ENCODE peak calls at places on chromosomes 6 and 20, in ten cellular contexts. L, J, V, R, N, M, B, P, F and D are unnamed samples.

GRCh38 chr6:5036309-5036708 is 32.5 kb upstream of the RPP40 start:
- DNase-seq in L (no peak), J (peak), V (peak), R (peak), N (peak), M (peak), B (no peak), P (no peak), F (no peak), D (no peak)

GRCh38 chr20:31663838-31664695 is 26.4 kb downstream of the COX4I2 start:
- DNase-seq in L (no peak), J (no peak), V (peak), R (no peak), N (no peak), M (no peak), B (no peak), P (no peak), F (no peak), D (peak)

GRCh38 chr20:56373942-56374341 is 15.2 kb downstream of the FAM210B start:
- DNase-seq in L (no peak), J (peak), V (no peak), R (no peak), N (no peak), M (peak), B (no peak), P (no peak), F (no peak), D (no peak)

GRCh38 chr6:50520325-50520724 is 193.0 kb upstream of the TFAP2D start:
- DNase-seq in L (no peak), J (no peak), V (peak), R (no peak), N (no peak), M (no peak), B (no peak), P (no peak), F (no peak), D (no peak)

GRCh38 chr20:12394786-12395185 is 477.1 kb downstream of the BTBD3 start:
- DNase-seq in L (no peak), J (no peak), V (peak), R (no peak), N (peak), M (no peak), B (no peak), P (no peak), F (no peak), D (no peak)

GRCh38 chr6:100774681-100775080 is 106.4 kb downstream of the ASCC3 start:
- DNase-seq in L (no peak), J (peak), V (no peak), R (no peak), N (no peak), M (no peak), B (no peak), P (no peak), F (no peak), D (no peak)

GRCh38 chr6:144064402-144064830 is 31.0 kb downstream of the SF3B5 start:
- DNase-seq in L (peak), J (no peak), V (no peak), R (no peak), N (peak), M (no peak), B (no peak), P (no peak), F (peak), D (peak)

GRCh38 chr20:41179961-41180360 is 42.6 kb downstream of the PLCG1 start:
- DNase-seq in L (no peak), J (no peak), V (peak), R (no peak), N (no peak), M (no peak), B (no peak), P (peak), F (no peak), D (no peak)

GRCh38 chr6:32642707-32643106 is 5.5 kb downstream of the HLA-DQA1 start:
- DNase-seq in L (no peak), J (no peak), V (no peak), R (no peak), N (no peak), M (no peak), B (no peak), P (no peak), F (no peak), D (no peak)

GRCh38 chr6:105603779-105604592 is 201.1 kb upstream of the PREP start:
- DNase-seq in L (no peak), J (peak), V (no peak), R (no peak), N (no peak), M (no peak), B (no peak), P (no peak), F (no peak), D (peak)

GRCh38 chr20:6663751-6664388 is 103.6 kb upstream of the BMP2 start:
- DNase-seq in L (no peak), J (no peak), V (no peak), R (no peak), N (no peak), M (peak), B (no peak), P (no peak), F (no peak), D (no peak)

GRCh38 chr20:21046413-21047070 is 59.6 kb downstream of the LINC00237 start:
- DNase-seq in L (no peak), J (no peak), V (peak), R (no peak), N (no peak), M (no peak), B (no peak), P (peak), F (no peak), D (no peak)

GRCh38 chr6:154508573-154509375 is 1.7 kb downstream of the CNKSR3 start:
- DNase-seq in L (no peak), J (peak), V (no peak), R (no peak), N (no peak), M (peak), B (no peak), P (no peak), F (no peak), D (peak)

GRCh38 chr6:117840541-117840983 is 66.5 kb upstream of the SLC35F1 start:
- DNase-seq in L (no peak), J (peak), V (peak), R (peak), N (peak), M (peak), B (no peak), P (no peak), F (no peak), D (no peak)

GRCh38 chr6:2725999-2726567 is 24.6 kb downstream of the MYLK4 start:
- DNase-seq in L (no peak), J (peak), V (no peak), R (no peak), N (no peak), M (no peak), B (no peak), P (no peak), F (no peak), D (no peak)

GRCh38 chr6:105994522-105995402 is 91.4 kb upstream of the PRDM1 start:
- DNase-seq in L (peak), J (peak), V (peak), R (peak), N (peak), M (peak), B (no peak), P (peak), F (no peak), D (peak)

GRCh38 chr6:54262956-54263355 is 45.3 kb upstream of the TINAG start:
- DNase-seq in L (no peak), J (no peak), V (no peak), R (no peak), N (no peak), M (no peak), B (no peak), P (no peak), F (no peak), D (no peak)

GRCh38 chr6:53437557-53438202 is 88.9 kb upstream of the ELOVL5 start:
- DNase-seq in L (no peak), J (peak), V (peak), R (peak), N (peak), M (peak), B (no peak), P (peak), F (peak), D (no peak)

GRCh38 chr6:135540207-135540877 is 42.8 kb upstream of the AHI1 start:
- DNase-seq in L (no peak), J (peak), V (no peak), R (no peak), N (no peak), M (no peak), B (no peak), P (no peak), F (no peak), D (no peak)

GRCh38 chr6:39228992-39229767 is at the start of gene KCNK5:
- DNase-seq in L (peak), J (peak), V (peak), R (peak), N (no peak), M (peak), B (peak), P (no peak), F (peak), D (peak)

GRCh38 chr6:128569737-128570438 is 49.5 kb upstream of the PTPRK start:
- DNase-seq in L (no peak), J (peak), V (no peak), R (peak), N (no peak), M (peak), B (no peak), P (peak), F (no peak), D (no peak)

GRCh38 chr20:47876348-47877056 is 91.2 kb upstream of the SULF2 start:
- DNase-seq in L (no peak), J (no peak), V (no peak), R (no peak), N (no peak), M (no peak), B (no peak), P (no peak), F (no peak), D (no peak)

GRCh38 chr6:114194362-114195343 is 148.2 kb downstream of the HS3ST5 start:
- DNase-seq in L (no peak), J (peak), V (no peak), R (no peak), N (no peak), M (no peak), B (no peak), P (no peak), F (no peak), D (no peak)

GRCh38 chr20:62219992-62220665 is at the start of gene HRH3:
- DNase-seq in L (peak), J (no peak), V (peak), R (no peak), N (peak), M (peak), B (no peak), P (no peak), F (peak), D (no peak)

GRCh38 chr6:45112711-45113110 is 215.4 kb upstream of the RUNX2 start:
- DNase-seq in L (no peak), J (no peak), V (no peak), R (no peak), N (no peak), M (no peak), B (no peak), P (no peak), F (no peak), D (no peak)

GRCh38 chr6:138432063-138432356 is 28.0 kb downstream of the HEBP2 start:
- DNase-seq in L (no peak), J (no peak), V (no peak), R (no peak), N (no peak), M (no peak), B (no peak), P (no peak), F (no peak), D (no peak)

GRCh38 chr20:62667530-62668440 is 25.5 kb downstream of the SLCO4A1 start:
- DNase-seq in L (no peak), J (no peak), V (no peak), R (no peak), N (no peak), M (no peak), B (no peak), P (no peak), F (no peak), D (no peak)

GRCh38 chr6:9455794-9456193 is 959.1 kb downstream of the TFAP2A start:
- DNase-seq in L (no peak), J (no peak), V (peak), R (no peak), N (peak), M (no peak), B (no peak), P (no peak), F (no peak), D (no peak)

DNA sequence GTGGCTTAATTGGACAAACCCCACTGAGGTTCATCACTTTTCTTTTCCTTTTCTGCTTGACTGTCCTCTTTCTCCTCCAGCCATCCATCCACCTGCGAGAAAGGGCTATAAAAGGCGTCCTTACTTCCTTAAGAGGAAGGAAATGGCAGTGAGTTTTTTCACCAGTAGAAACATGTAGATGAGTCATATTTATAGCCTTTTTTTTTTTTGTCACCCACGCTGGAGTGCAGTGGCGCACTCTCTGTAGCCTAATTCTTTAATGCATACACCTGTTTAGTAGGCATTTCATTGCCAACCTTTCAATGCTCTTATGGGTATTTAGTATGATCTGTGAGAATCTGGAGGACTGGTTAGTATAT is 15.3 kb upstream of the IFNGR1 start:
- DNase-seq in L (no peak), J (no peak), V (no peak), R (no peak), N (no peak), M (no peak), B (no peak), P (no peak), F (no peak), D (no peak)
- H3K27ac ChIP-seq in L (no peak), J (no peak), V (no peak), R (peak), N (no peak), M (no peak), B (peak), P (peak), F (no peak), D (peak)

GRCh38 chr6:19851273-19852089 is 14.3 kb downstream of the ID4 start:
- DNase-seq in L (no peak), J (peak), V (peak), R (peak), N (peak), M (peak), B (no peak), P (peak), F (no peak), D (no peak)
- H3K27ac ChIP-seq in L (no peak), J (no peak), V (peak), R (peak), N (no peak), M (no peak), B (peak), P (no peak), F (no peak), D (peak)

GRCh38 chr6:169172435-169172834 is 81.2 kb downstream of the THBS2 start:
- DNase-seq in L (no peak), J (peak), V (no peak), R (no peak), N (no peak), M (peak), B (no peak), P (peak), F (no peak), D (no peak)
- H3K27ac ChIP-seq in L (no peak), J (peak), V (no peak), R (peak), N (no peak), M (peak), B (no peak), P (peak), F (no peak), D (no peak)

GRCh38 chr6:131136021-131136847 is 967 bp downstream of the AKAP7 start:
- DNase-seq in L (no peak), J (peak), V (peak), R (peak), N (no peak), M (peak), B (no peak), P (no peak), F (no peak), D (no peak)
- H3K27ac ChIP-seq in L (no peak), J (peak), V (no peak), R (peak), N (no peak), M (peak), B (peak), P (peak), F (peak), D (peak)

GRCh38 chr20:45817652-45818194 is 5.3 kb downstream of the UBE2C start:
- DNase-seq in L (no peak), J (peak), V (no peak), R (no peak), N (no peak), M (peak), B (no peak), P (peak), F (no peak), D (no peak)

GRCh38 chr20:45816951-45817651 is 4.7 kb downstream of the UBE2C start:
- DNase-seq in L (no peak), J (no peak), V (no peak), R (no peak), N (no peak), M (no peak), B (no peak), P (no peak), F (no peak), D (no peak)

GRCh38 chr20:45819466-45819865 is 7.0 kb downstream of the UBE2C start:
- DNase-seq in L (no peak), J (no peak), V (no peak), R (no peak), N (no peak), M (no peak), B (no peak), P (no peak), F (no peak), D (no peak)

GRCh38 chr20:45821942-45822341 is 5.2 kb downstream of the TNNC2 start:
- DNase-seq in L (no peak), J (no peak), V (no peak), R (no peak), N (no peak), M (no peak), B (no peak), P (no peak), F (no peak), D (no peak)

DNA sequence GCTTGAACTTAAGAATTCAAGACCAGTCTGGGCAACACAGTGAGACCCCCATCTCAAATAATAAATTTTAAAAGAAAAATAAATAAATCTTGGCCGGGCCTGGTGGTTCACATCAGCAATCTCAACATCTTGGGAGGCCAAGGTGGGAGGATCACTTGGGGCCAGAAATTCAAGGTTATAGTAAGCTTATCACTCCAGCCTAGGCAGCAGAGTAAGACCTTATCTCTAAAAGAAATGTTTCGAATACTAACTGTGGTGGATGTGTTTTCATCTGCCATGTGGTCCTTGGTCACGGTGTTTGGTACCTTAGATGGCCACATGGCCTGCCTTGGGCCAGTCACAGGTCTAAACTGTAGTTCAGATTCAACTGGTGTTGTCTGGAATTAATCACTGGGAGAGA is 5.8 kb downstream of the UBE2C start:
- DNase-seq in L (no peak), J (no peak), V (no peak), R (no peak), N (no peak), M (no peak), B (no peak), P (no peak), F (no peak), D (no peak)
- H3K27ac ChIP-seq in L (no peak), J (no peak), V (no peak), R (no peak), N (no peak), M (peak), B (no peak), P (no peak), F (no peak), D (no peak)

DNA sequence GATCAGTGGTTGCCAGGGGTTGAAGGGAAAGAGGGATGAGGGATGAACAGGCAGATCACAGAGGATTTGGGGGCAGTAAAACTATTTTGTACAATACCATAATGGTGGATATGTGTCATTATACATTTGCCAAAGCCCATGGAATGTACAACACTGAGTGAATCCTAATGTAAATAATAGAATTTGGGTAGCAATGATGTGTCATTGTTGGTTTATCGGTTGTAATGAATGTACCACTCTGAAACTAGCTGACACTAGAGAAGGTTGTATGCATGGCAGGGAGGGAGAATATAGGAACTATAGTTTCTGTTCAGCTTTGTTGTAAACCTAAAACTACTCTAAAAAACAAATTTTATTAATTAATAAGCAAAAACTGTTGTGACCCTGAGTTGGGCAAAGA is 17.8 kb upstream of the ASF1A start:
- DNase-seq in L (no peak), J (peak), V (no peak), R (peak), N (no peak), M (no peak), B (no peak), P (no peak), F (no peak), D (no peak)
- H3K27ac ChIP-seq in L (no peak), J (no peak), V (no peak), R (no peak), N (no peak), M (no peak), B (no peak), P (peak), F (no peak), D (no peak)

DNA sequence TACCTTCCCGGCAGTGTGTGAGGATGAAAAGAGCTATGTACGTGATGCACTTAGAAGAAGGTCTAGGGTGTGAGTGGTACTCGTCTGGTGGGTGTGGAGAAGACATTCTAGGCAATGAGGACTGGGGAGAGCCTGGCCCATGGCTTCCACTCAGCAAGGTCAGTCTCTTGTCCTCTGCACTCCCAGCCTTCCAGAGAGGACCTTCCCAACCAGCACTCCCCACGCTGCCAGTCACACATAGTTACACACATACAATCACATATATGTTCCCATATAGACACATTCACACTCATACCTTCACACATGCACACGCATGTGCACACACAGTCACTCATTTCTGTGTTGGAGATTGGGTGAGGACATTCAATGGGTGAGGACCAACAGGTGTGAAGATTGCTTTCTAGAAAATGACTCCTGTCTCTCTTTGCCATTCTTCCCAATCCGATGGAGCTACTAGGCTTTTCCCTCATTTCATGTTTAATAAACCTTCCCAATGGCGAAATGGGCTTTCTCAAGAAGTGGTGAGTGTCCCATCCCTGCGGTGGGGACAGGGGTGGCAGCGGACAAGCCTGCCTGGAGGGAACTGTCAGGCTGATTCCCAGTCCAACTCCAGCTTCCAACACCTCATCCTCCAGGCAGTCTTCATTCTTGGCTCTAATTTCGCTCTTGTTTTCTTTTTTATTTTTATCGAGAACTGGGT is 30.4 kb downstream of the SRSF3 start:
- DNase-seq in L (no peak), J (no peak), V (no peak), R (no peak), N (no peak), M (no peak), B (no peak), P (no peak), F (no peak), D (peak)
- H3K27ac ChIP-seq in L (no peak), J (peak), V (no peak), R (peak), N (no peak), M (no peak), B (no peak), P (no peak), F (no peak), D (peak)

DNA sequence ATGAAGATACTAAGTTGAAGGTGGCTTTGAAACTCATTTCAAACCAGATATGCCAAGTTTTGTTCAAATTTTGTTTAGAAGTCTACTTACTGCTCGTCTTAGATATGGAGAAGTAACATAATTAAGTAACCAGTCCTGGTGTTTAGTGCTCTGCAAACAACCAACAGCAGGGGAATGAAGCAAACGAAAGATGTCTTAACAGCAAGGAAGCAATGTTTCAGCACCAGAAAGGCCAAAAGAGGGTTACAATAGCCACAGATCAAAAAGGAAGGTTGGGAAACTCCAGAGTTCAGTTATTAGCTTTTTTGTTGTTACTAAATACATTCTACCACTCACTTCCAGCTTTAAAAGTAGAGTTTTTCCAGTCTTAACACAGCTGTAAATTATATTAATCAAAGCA is 45.1 kb downstream of the LHFPL5 start:
- DNase-seq in L (no peak), J (no peak), V (no peak), R (no peak), N (no peak), M (no peak), B (no peak), P (no peak), F (no peak), D (no peak)
- H3K27ac ChIP-seq in L (no peak), J (no peak), V (no peak), R (no peak), N (no peak), M (no peak), B (no peak), P (no peak), F (no peak), D (no peak)

GRCh38 chr20:46406986-46407670 is 713 bp upstream of the ELMO2 start:
- DNase-seq in L (peak), J (peak), V (peak), R (no peak), N (peak), M (peak), B (no peak), P (peak), F (peak), D (peak)
- H3K27ac ChIP-seq in L (peak), J (peak), V (no peak), R (peak), N (no peak), M (peak), B (peak), P (no peak), F (peak), D (peak)